ENCODE peak calls at places on chromosomes 1 and 21, in eight cellular contexts. Y is HCT116, A is PC-3, N is neural progenitor cell, O is hepatocyte, L is SK-N-SH, T is GM23248, F is MM.1S. Q is an unnamed sample.

GRCh38 chr21:36155603-36156338 is 853 bp upstream of the DOP1B start:
- DNase-seq in Y (no peak), A (peak; percentile 80), N (peak; percentile 6), O (peak; percentile 85), L (no peak), T (no peak), F (no peak), Q (no peak)

GRCh38 chr21:24197132-24197643 is 1410.1 kb downstream of the MRPL39 start:
- DNase-seq in Y (no peak), A (no peak), N (no peak), O (no peak), L (no peak), T (no peak), F (peak; percentile 19), Q (no peak)

GRCh38 chr1:11256299-11256698 is 6.1 kb downstream of the MTOR start:
- DNase-seq in Y (no peak), A (no peak), N (no peak), O (no peak), L (no peak), T (no peak), F (no peak), Q (no peak)

GRCh38 chr1:185441608-185442007 is 124.6 kb upstream of the IVNS1ABP start:
- DNase-seq in Y (no peak), A (peak; percentile 88), N (no peak), O (peak; percentile 38), L (no peak), T (peak; percentile 76), F (no peak), Q (no peak)

GRCh38 chr21:33201945-33202344 is 27.8 kb upstream of the IFNAR2 start:
- DNase-seq in Y (no peak), A (no peak), N (no peak), O (no peak), L (no peak), T (peak; percentile 37), F (no peak), Q (no peak)

GRCh38 chr1:83849191-83850061 is 149.5 kb downstream of the TTLL7 start:
- DNase-seq in Y (no peak), A (peak; percentile 41), N (no peak), O (no peak), L (peak; percentile 16), T (no peak), F (no peak), Q (no peak)

GRCh38 chr1:200406161-200406797 is 3.6 kb downstream of the ZNF281 start:
- DNase-seq in Y (no peak), A (no peak), N (no peak), O (no peak), L (no peak), T (no peak), F (no peak), Q (no peak)

GRCh38 chr1:24084050-24084449 is 27.9 kb downstream of the MYOM3 start:
- DNase-seq in Y (no peak), A (no peak), N (no peak), O (no peak), L (no peak), T (no peak), F (no peak), Q (no peak)

GRCh38 chr1:171334024-171334423 is 20.0 kb downstream of the FMO4 start:
- DNase-seq in Y (no peak), A (no peak), N (no peak), O (no peak), L (no peak), T (no peak), F (peak; percentile 5), Q (no peak)

GRCh38 chr1:224766266-224766665 is 150.1 kb downstream of the CNIH3 start:
- DNase-seq in Y (no peak), A (no peak), N (no peak), O (no peak), L (no peak), T (no peak), F (no peak), Q (no peak)

GRCh38 chr1:224769987-224770693 is 154.0 kb downstream of the CNIH3 start:
- DNase-seq in Y (no peak), A (peak; percentile 69), N (no peak), O (no peak), L (no peak), T (peak; percentile 75), F (no peak), Q (no peak)

GRCh38 chr1:224768971-224769370 is 152.9 kb downstream of the CNIH3 start:
- DNase-seq in Y (no peak), A (no peak), N (no peak), O (no peak), L (no peak), T (no peak), F (no peak), Q (no peak)

GRCh38 chr1:224763126-224763764 is 147.1 kb downstream of the CNIH3 start:
- DNase-seq in Y (no peak), A (no peak), N (no peak), O (no peak), L (no peak), T (peak; percentile 31), F (no peak), Q (no peak)

DNA sequence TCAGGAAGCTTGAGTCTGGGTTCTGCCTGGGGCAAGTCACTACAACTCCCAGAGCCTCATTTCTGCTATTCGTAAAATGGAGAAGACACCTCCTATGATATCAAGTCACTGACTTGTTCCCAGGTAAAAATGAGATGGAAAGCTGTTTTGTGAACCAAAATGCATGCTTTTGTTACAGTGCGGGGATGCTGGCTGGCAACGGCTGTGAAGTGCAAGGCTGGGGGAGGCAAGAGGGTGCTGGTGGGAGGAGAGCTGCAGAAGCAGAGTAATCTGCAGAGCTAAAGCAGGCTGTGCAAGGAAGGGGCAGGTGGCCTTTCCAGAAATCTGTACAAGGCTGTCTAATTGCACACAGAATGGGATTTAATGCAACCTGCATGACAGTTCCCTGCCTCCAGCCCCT is 150.9 kb downstream of the CNIH3 start:
- DNase-seq in Y (no peak), A (no peak), N (no peak), O (no peak), L (no peak), T (no peak), F (no peak), Q (no peak)
- H3K27ac ChIP-seq in Y (no peak overlapping the region), A (no peak overlapping the region), N (no peak overlapping the region), O (no peak overlapping the region), L (no peak overlapping the region), T (no peak overlapping the region), F (no peak overlapping the region), Q (no peak overlapping the region)

DNA sequence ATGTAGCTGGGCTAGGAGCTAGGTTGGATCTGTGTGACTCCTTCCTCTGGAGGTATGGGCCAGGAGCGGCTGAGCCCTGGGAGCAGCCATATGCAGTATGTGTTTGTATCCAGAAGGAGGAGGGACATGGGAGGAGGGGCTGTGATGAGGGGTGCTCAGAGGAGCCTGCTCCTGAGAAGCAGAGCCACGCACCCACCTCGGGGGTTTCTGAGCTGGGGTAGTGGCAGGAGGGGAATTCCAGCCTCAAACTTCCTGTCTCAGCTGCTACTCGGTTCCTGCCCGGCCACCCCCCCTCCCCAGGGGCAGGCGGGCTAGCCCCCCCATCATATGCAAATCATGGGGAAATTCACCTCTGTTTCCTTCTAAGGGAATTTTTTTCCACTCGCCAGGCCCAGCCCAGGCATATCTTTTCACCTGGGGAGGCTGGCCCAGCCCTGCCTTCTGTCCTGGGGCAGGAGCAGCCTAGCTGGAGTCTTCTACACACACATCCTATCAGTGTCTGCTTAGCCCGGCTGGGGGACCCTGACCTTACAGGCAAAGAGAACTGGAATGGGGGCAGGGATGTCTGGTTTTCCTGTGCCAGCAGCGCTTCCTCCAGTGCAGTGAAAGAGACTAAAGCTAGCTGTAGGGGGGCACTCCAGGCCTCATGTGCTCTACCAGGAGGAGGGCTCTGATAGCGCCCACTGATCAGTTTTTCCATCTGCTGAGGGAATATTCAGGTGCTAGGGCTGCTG is 3.0 kb downstream of the ZC3H12A start:
- DNase-seq in Y (no peak), A (peak; percentile 57), N (no peak), O (peak; percentile 85), L (peak; percentile 71), T (peak; percentile 65), F (peak; percentile 88), Q (peak; percentile 63)
- TF ChIP-seq EZH2phosphoT487 in Y (no peak), A (no peak), N (no peak), O (no peak), L (no peak), T (no peak), F (no peak), Q (no peak)

GRCh38 chr21:44384968-44385367 is 31.5 kb downstream of the TRPM2 start:
- DNase-seq in Y (no peak), A (no peak), N (no peak), O (no peak), L (no peak), T (no peak), F (no peak), Q (no peak)
- H3K9me3 ChIP-seq in Y (peaks cover 19% of the 10 kb centered on the region), A (peaks cover 24% of the 10 kb centered on the region), N (no peaks in the 10 kb centered on the region), O (peaks cover 3% of the 10 kb centered on the region), L (peaks cover 5% of the 10 kb centered on the region), T (no peaks in the 10 kb centered on the region), F (peaks cover 5% of the 10 kb centered on the region), Q (peaks cover 34% of the 10 kb centered on the region)

DNA sequence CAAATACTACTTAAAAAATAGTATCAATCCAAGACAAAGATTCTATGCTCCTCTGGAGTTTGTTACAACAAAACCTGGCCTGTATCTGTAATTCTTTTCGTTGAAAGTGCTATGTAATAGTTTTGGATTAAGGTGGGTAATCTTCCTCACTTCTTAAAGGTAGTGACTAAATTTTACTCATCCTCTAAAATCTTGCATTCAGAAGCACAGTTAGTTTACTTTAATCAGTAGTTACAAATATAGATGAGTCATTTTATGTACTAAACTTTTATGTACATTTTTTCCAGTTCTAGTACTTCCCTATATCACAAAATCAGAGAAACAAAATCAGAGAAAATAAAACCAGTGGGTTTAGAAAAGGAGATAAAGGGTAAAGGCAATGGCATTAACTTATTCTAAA is 51.3 kb downstream of the ZNHIT6 start:
- DNase-seq in Y (no peak), A (peak; percentile 78), N (no peak), O (no peak), L (no peak), T (no peak), F (no peak), Q (no peak)
- H3K27ac ChIP-seq in Y (no peak overlapping the region), A (peak overlapping the region; percentile 81), N (no peak overlapping the region), O (no peak overlapping the region), L (no peak overlapping the region), T (no peak overlapping the region), F (no peak overlapping the region), Q (no peak overlapping the region)

DNA sequence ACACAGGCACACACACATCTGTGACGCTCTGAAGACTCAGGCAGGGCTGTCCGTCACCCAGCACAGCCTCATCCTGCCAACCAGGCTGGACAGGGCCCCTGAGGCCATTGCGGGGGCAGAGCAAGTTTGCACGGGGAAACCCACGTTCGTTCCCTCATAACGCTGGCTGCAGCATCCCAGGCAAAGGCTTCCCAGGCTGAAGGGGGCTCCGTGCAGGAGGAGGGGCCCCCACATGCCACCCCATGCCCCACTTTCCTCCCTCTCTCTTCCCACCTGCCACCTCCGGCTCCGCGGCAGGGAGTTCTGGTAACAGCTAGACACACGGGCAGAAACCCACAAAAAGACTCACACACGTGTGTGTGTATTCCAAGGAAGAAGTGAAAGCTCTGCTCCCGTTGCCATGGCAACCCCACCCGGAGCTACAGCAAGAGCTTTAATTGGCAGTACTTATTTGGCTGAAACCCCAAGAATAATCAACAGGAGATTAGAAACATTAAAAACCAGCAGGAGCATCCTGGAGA is 247.3 kb downstream of the NPHP4 start:
- DNase-seq in Y (no peak), A (no peak), N (peak; percentile 72), O (no peak), L (peak; percentile 81), T (peak; percentile 8), F (no peak), Q (no peak)
- TF ChIP-seq EZH2phosphoT487 in Y (no peak), A (no peak), N (no peak), O (no peak), L (no peak), T (no peak), F (no peak), Q (no peak)